ENCODE peak calls at places on chromosomes 1 and 21, in eight cellular contexts. One of them, this sample, is unnamed.
A peak's percentile ranks its signal among the peaks of the same experiment; 100 is the strongest.

GRCh38 chr1:185838111-185838510 is 103.9 kb downstream of the HMCN1 start:
- DNase-seq in GM23338: no peak
- DNase-seq in foreskin fibroblast: no peak
- DNase-seq in mammary epithelial cell: no peak
- DNase-seq in choroid plexus epithelial cell: no peak
- DNase-seq in HL-60: no peak
- DNase-seq in transverse colon: no peak
- DNase-seq in Karpas-422: no peak
- DNase-seq in this sample: no peak

GRCh38 chr1:221778535-221779142 is 36.8 kb upstream of the DUSP10 start:
- DNase-seq in GM23338: no peak
- DNase-seq in foreskin fibroblast: no peak
- DNase-seq in mammary epithelial cell: no peak
- DNase-seq in choroid plexus epithelial cell: no peak
- DNase-seq in HL-60: peak; percentile 42
- DNase-seq in transverse colon: peak; percentile 33
- DNase-seq in Karpas-422: no peak
- DNase-seq in this sample: peak; percentile 23

GRCh38 chr1:79079770-79080169 is 73.2 kb upstream of the ADGRL4 start:
- DNase-seq in GM23338: peak; percentile 47
- DNase-seq in foreskin fibroblast: peak; percentile 86
- DNase-seq in mammary epithelial cell: peak; percentile 63
- DNase-seq in choroid plexus epithelial cell: peak; percentile 85
- DNase-seq in HL-60: no peak
- DNase-seq in transverse colon: no peak
- DNase-seq in Karpas-422: no peak
- DNase-seq in this sample: no peak

GRCh38 chr1:207702317-207702716 is 49.5 kb upstream of the CD46 start:
- DNase-seq in GM23338: no peak
- DNase-seq in foreskin fibroblast: peak; percentile 60
- DNase-seq in mammary epithelial cell: no peak
- DNase-seq in choroid plexus epithelial cell: peak; percentile 26
- DNase-seq in HL-60: no peak
- DNase-seq in transverse colon: no peak
- DNase-seq in Karpas-422: no peak
- DNase-seq in this sample: no peak

GRCh38 chr1:185650602-185651230 is 83.5 kb upstream of the HMCN1 start:
- DNase-seq in GM23338: no peak
- DNase-seq in foreskin fibroblast: no peak
- DNase-seq in mammary epithelial cell: peak; percentile 33
- DNase-seq in choroid plexus epithelial cell: no peak
- DNase-seq in HL-60: no peak
- DNase-seq in transverse colon: peak; percentile 55
- DNase-seq in Karpas-422: no peak
- DNase-seq in this sample: no peak

GRCh38 chr1:54227836-54228435 is 28.0 kb downstream of the MRPL37 start:
- DNase-seq in GM23338: peak; percentile 64
- DNase-seq in foreskin fibroblast: no peak
- DNase-seq in mammary epithelial cell: no peak
- DNase-seq in choroid plexus epithelial cell: no peak
- DNase-seq in HL-60: peak; percentile 80
- DNase-seq in transverse colon: no peak
- DNase-seq in Karpas-422: no peak
- DNase-seq in this sample: no peak

GRCh38 chr1:43708006-43708412 is 673 bp downstream of the ST3GAL3 start:
- DNase-seq in GM23338: peak; percentile 83
- DNase-seq in foreskin fibroblast: no peak
- DNase-seq in mammary epithelial cell: no peak
- DNase-seq in choroid plexus epithelial cell: peak; percentile 62
- DNase-seq in HL-60: peak; percentile 23
- DNase-seq in transverse colon: no peak
- DNase-seq in Karpas-422: peak; percentile 66
- DNase-seq in this sample: no peak

GRCh38 chr1:232620356-232620841 is 9.5 kb downstream of the SIPA1L2 start:
- DNase-seq in GM23338: peak; percentile 64
- DNase-seq in foreskin fibroblast: peak; percentile 9
- DNase-seq in mammary epithelial cell: peak; percentile 45
- DNase-seq in choroid plexus epithelial cell: peak; percentile 92
- DNase-seq in HL-60: peak; percentile 74
- DNase-seq in transverse colon: peak; percentile 66
- DNase-seq in Karpas-422: peak; percentile 48
- DNase-seq in this sample: no peak

GRCh38 chr1:1987142-1987510 is 16.5 kb downstream of the CFAP74 start:
- DNase-seq in GM23338: no peak
- DNase-seq in foreskin fibroblast: no peak
- DNase-seq in mammary epithelial cell: no peak
- DNase-seq in choroid plexus epithelial cell: no peak
- DNase-seq in HL-60: no peak
- DNase-seq in transverse colon: no peak
- DNase-seq in Karpas-422: no peak
- DNase-seq in this sample: no peak

GRCh38 chr21:29449306-29449940 is 150.7 kb downstream of the BACH1 start:
- DNase-seq in GM23338: no peak
- DNase-seq in foreskin fibroblast: no peak
- DNase-seq in mammary epithelial cell: no peak
- DNase-seq in choroid plexus epithelial cell: peak; percentile 46
- DNase-seq in HL-60: no peak
- DNase-seq in transverse colon: no peak
- DNase-seq in Karpas-422: no peak
- DNase-seq in this sample: no peak

GRCh38 chr1:223031690-223032601 is 111.1 kb downstream of the TLR5 start:
- DNase-seq in GM23338: no peak
- DNase-seq in foreskin fibroblast: peak; percentile 12
- DNase-seq in mammary epithelial cell: no peak
- DNase-seq in choroid plexus epithelial cell: no peak
- DNase-seq in HL-60: no peak
- DNase-seq in transverse colon: no peak
- DNase-seq in Karpas-422: no peak
- DNase-seq in this sample: no peak

GRCh38 chr1:8878448-8879347 is at the start of gene ENO1:
- DNase-seq in GM23338: peak; percentile 96
- DNase-seq in foreskin fibroblast: peak; percentile 97
- DNase-seq in mammary epithelial cell: peak; percentile 97
- DNase-seq in choroid plexus epithelial cell: peak; percentile 99
- DNase-seq in HL-60: peak; percentile 98
- DNase-seq in transverse colon: peak; percentile 99
- DNase-seq in Karpas-422: peak; percentile 99
- DNase-seq in this sample: peak; percentile 99

GRCh38 chr1:8880068-8880676 is 1.7 kb upstream of the ENO1 start:
- DNase-seq in GM23338: peak; percentile 66
- DNase-seq in foreskin fibroblast: peak; percentile 93
- DNase-seq in mammary epithelial cell: peak; percentile 85
- DNase-seq in choroid plexus epithelial cell: peak; percentile 96
- DNase-seq in HL-60: peak; percentile 90
- DNase-seq in transverse colon: peak; percentile 48
- DNase-seq in Karpas-422: no peak
- DNase-seq in this sample: no peak

GRCh38 chr1:8876099-8876496 is 2.4 kb downstream of the ENO1 start:
- DNase-seq in GM23338: no peak
- DNase-seq in foreskin fibroblast: no peak
- DNase-seq in mammary epithelial cell: no peak
- DNase-seq in choroid plexus epithelial cell: no peak
- DNase-seq in HL-60: no peak
- DNase-seq in transverse colon: no peak
- DNase-seq in Karpas-422: no peak
- DNase-seq in this sample: no peak

GRCh38 chr1:8883510-8883909 is 5.0 kb upstream of the ENO1 start:
- DNase-seq in GM23338: no peak
- DNase-seq in foreskin fibroblast: no peak
- DNase-seq in mammary epithelial cell: no peak
- DNase-seq in choroid plexus epithelial cell: no peak
- DNase-seq in HL-60: no peak
- DNase-seq in transverse colon: no peak
- DNase-seq in Karpas-422: no peak
- DNase-seq in this sample: no peak

GRCh38 chr1:8879348-8880067 is 1.0 kb upstream of the ENO1 start:
- DNase-seq in GM23338: no peak
- DNase-seq in foreskin fibroblast: no peak
- DNase-seq in mammary epithelial cell: no peak
- DNase-seq in choroid plexus epithelial cell: peak; percentile 50
- DNase-seq in HL-60: peak; percentile 75
- DNase-seq in transverse colon: no peak
- DNase-seq in Karpas-422: no peak
- DNase-seq in this sample: no peak
- H3K4me3 ChIP-seq in GM23338: peak overlapping the region; percentile 96
- H3K4me3 ChIP-seq in foreskin fibroblast: peak overlapping the region; percentile 78
- H3K4me3 ChIP-seq in mammary epithelial cell: peak overlapping the region; percentile 71
- H3K4me3 ChIP-seq in choroid plexus epithelial cell: peak overlapping the region; percentile 96
- H3K4me3 ChIP-seq in HL-60: peak overlapping the region; percentile 89
- H3K4me3 ChIP-seq in transverse colon: peak overlapping the region; percentile 95
- H3K4me3 ChIP-seq in Karpas-422: peak overlapping the region; percentile 94
- H3K4me3 ChIP-seq in this sample: peak overlapping the region; percentile 94

GRCh38 chr1:46399307-46399706 is 5.2 kb downstream of the FAAH start:
- DNase-seq in GM23338: no peak
- DNase-seq in foreskin fibroblast: no peak
- DNase-seq in mammary epithelial cell: no peak
- DNase-seq in choroid plexus epithelial cell: no peak
- DNase-seq in HL-60: no peak
- DNase-seq in transverse colon: no peak
- DNase-seq in Karpas-422: no peak
- DNase-seq in this sample: no peak

GRCh38 chr1:46394108-46394871 is at the start of gene FAAH:
- DNase-seq in GM23338: peak; percentile 85
- DNase-seq in foreskin fibroblast: no peak
- DNase-seq in mammary epithelial cell: peak; percentile 73
- DNase-seq in choroid plexus epithelial cell: peak; percentile 27
- DNase-seq in HL-60: no peak
- DNase-seq in transverse colon: peak; percentile 85
- DNase-seq in Karpas-422: no peak
- DNase-seq in this sample: peak; percentile 55

GRCh38 chr1:46393510-46393909 is 607 bp upstream of the FAAH start:
- DNase-seq in GM23338: no peak
- DNase-seq in foreskin fibroblast: no peak
- DNase-seq in mammary epithelial cell: no peak
- DNase-seq in choroid plexus epithelial cell: no peak
- DNase-seq in HL-60: no peak
- DNase-seq in transverse colon: no peak
- DNase-seq in Karpas-422: no peak
- DNase-seq in this sample: no peak

GRCh38 chr1:46396429-46397398 is 2.6 kb downstream of the FAAH start:
- DNase-seq in GM23338: no peak
- DNase-seq in foreskin fibroblast: no peak
- DNase-seq in mammary epithelial cell: no peak
- DNase-seq in choroid plexus epithelial cell: no peak
- DNase-seq in HL-60: no peak
- DNase-seq in transverse colon: no peak
- DNase-seq in Karpas-422: no peak
- DNase-seq in this sample: no peak

GRCh38 chr1:46394872-46395465 is 852 bp downstream of the FAAH start:
- DNase-seq in GM23338: no peak
- DNase-seq in foreskin fibroblast: no peak
- DNase-seq in mammary epithelial cell: no peak
- DNase-seq in choroid plexus epithelial cell: no peak
- DNase-seq in HL-60: no peak
- DNase-seq in transverse colon: no peak
- DNase-seq in Karpas-422: no peak
- DNase-seq in this sample: no peak
- H3K4me3 ChIP-seq in GM23338: peak overlapping the region; percentile 79
- H3K4me3 ChIP-seq in foreskin fibroblast: peak overlapping the region; percentile 27
- H3K4me3 ChIP-seq in mammary epithelial cell: peak overlapping the region; percentile 54
- H3K4me3 ChIP-seq in choroid plexus epithelial cell: no peak overlapping the region
- H3K4me3 ChIP-seq in HL-60: no peak overlapping the region
- H3K4me3 ChIP-seq in transverse colon: peak overlapping the region; percentile 54
- H3K4me3 ChIP-seq in Karpas-422: no peak overlapping the region
- H3K4me3 ChIP-seq in this sample: no peak overlapping the region

GRCh38 chr21:32101206-32101763 is 177.6 kb downstream of the MIS18A start:
- DNase-seq in GM23338: no peak
- DNase-seq in foreskin fibroblast: no peak
- DNase-seq in mammary epithelial cell: no peak
- DNase-seq in choroid plexus epithelial cell: no peak
- DNase-seq in HL-60: no peak
- DNase-seq in transverse colon: no peak
- DNase-seq in Karpas-422: no peak
- DNase-seq in this sample: no peak
- H3K4me3 ChIP-seq in GM23338: no peak overlapping the region
- H3K4me3 ChIP-seq in foreskin fibroblast: no peak overlapping the region
- H3K4me3 ChIP-seq in mammary epithelial cell: no peak overlapping the region
- H3K4me3 ChIP-seq in choroid plexus epithelial cell: no peak overlapping the region
- H3K4me3 ChIP-seq in HL-60: no peak overlapping the region
- H3K4me3 ChIP-seq in transverse colon: no peak overlapping the region
- H3K4me3 ChIP-seq in Karpas-422: no peak overlapping the region
- H3K4me3 ChIP-seq in this sample: no peak overlapping the region

DNA sequence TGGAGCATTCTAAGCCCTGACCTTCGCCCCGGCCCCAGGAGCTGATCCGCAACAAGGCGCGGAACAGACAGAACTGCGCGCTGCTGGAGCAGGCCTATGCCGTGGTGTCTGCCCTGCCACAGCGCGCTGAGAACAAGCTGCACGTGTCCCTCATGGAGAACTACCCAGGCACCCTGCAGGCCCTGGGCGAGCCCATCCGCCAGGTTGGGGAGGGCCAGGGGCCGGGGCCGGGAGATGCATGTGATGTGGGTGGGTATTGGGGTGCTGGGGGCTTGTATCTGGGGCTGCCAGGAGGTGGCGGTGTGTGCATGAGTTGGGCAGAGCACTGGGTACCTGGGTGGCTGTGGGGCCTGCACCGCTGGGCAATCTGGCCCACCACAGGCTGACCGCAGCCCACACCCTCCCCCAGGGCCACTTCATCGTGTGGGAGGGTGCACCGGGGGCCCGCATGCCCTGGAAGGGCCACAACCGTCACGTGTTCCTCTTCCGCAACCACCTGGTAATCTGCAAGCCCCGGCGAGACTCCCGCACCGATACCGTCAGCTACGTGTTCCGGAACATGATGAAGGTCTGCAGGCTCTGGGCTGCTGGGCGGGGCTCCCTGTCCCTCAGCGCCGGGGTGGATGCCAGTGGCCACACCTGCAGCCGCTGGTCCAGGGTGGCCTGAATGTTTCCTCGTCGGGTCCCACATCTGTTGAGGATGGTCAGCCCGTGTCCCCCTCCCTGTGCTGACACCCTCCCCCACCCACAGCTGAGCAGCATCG is 65.8 kb downstream of the TRIM11 start:
- DNase-seq in GM23338: peak; percentile 81
- DNase-seq in foreskin fibroblast: no peak
- DNase-seq in mammary epithelial cell: no peak
- DNase-seq in choroid plexus epithelial cell: no peak
- DNase-seq in HL-60: no peak
- DNase-seq in transverse colon: peak; percentile 9
- DNase-seq in Karpas-422: peak; percentile 71
- DNase-seq in this sample: no peak
- H3K4me3 ChIP-seq in GM23338: no peak overlapping the region
- H3K4me3 ChIP-seq in foreskin fibroblast: no peak overlapping the region
- H3K4me3 ChIP-seq in mammary epithelial cell: no peak overlapping the region
- H3K4me3 ChIP-seq in choroid plexus epithelial cell: no peak overlapping the region
- H3K4me3 ChIP-seq in HL-60: no peak overlapping the region
- H3K4me3 ChIP-seq in transverse colon: no peak overlapping the region
- H3K4me3 ChIP-seq in Karpas-422: no peak overlapping the region
- H3K4me3 ChIP-seq in this sample: no peak overlapping the region

This sample was measured in CD8-positive, alpha-beta T cell.